ENCODE peak calls at places on chromosomes 7 and 10, in nine cellular contexts. S is A549; M is naive thymus-derived CD4-positive, alpha-beta T cell; J is GM23248; L is BE2C; H is PC-9; B is body of pancreas; T is neural progenitor cell; E is hepatocyte. P is an unnamed sample. For H3K4me1, the result is how much of the 10 kb centered on the place peaks cover.

GRCh38 chr7:157404845-157405481 is 68.2 kb downstream of the DNAJB6 start:
- DNase-seq in E (peak), T (no peak), B (no peak), L (peak), H (peak), J (peak), M (no peak), S (peak), P (no peak)

GRCh38 chr10:121324678-121325213 is 273.5 kb downstream of the FGFR2 start:
- DNase-seq in T (no peak), E (peak), H (no peak), S (peak), L (no peak), J (no peak), B (no peak), M (no peak), P (no peak)

GRCh38 chr10:95236068-95236903 is 42.2 kb downstream of the ACSM6 start:
- DNase-seq in E (no peak), S (no peak), B (no peak), M (no peak), H (peak), J (peak), T (no peak), L (no peak), P (no peak)

GRCh38 chr10:11403116-11403515 is 208.3 kb downstream of the USP6NL start:
- DNase-seq in B (no peak), H (no peak), E (no peak), M (peak), L (no peak), T (no peak), J (no peak), S (no peak), P (no peak)

GRCh38 chr10:78437407-78437768 is 403.7 kb downstream of the RPS24 start:
- DNase-seq in B (no peak), J (no peak), L (no peak), H (no peak), T (no peak), M (no peak), S (no peak), E (no peak), P (no peak)

GRCh38 chr10:129604333-129605032 is 137.4 kb downstream of the MGMT start:
- DNase-seq in M (no peak), L (no peak), S (no peak), H (no peak), J (no peak), T (no peak), B (no peak), E (no peak), P (no peak)

GRCh38 chr7:117012284-117013174 is 59.2 kb downstream of the ST7 start:
- DNase-seq in H (no peak), M (peak), B (no peak), T (peak), E (peak), J (peak), L (peak), S (peak), P (no peak)

GRCh38 chr7:130838738-130839137 is 104.7 kb upstream of the KLF14 start:
- DNase-seq in L (no peak), T (no peak), S (peak), M (no peak), J (peak), E (no peak), B (no peak), H (peak), P (no peak)

GRCh38 chr7:26724795-26725194 is 139.6 kb downstream of the SKAP2 start:
- DNase-seq in S (no peak), E (no peak), L (no peak), H (no peak), M (no peak), T (no peak), B (no peak), J (no peak), P (no peak)

GRCh38 chr10:133230387-133231195 is 574 bp downstream of the UTF1 start:
- DNase-seq in M (no peak), B (peak), J (no peak), H (no peak), T (peak), E (peak), S (peak), L (no peak), P (no peak)

GRCh38 chr10:93999401-93999851 is 5.7 kb downstream of the PLCE1 start:
- DNase-seq in J (peak), E (peak), L (peak), T (peak), H (no peak), S (no peak), M (no peak), B (peak), P (peak)

GRCh38 chr7:135980665-135981180 is 3.6 kb upstream of the MTPN start:
- DNase-seq in E (no peak), L (no peak), T (no peak), S (no peak), B (no peak), H (peak), M (peak), J (peak), P (no peak)

GRCh38 chr10:49300140-49300974 is 1.4 kb downstream of the C10orf71 start:
- DNase-seq in M (no peak), T (no peak), H (no peak), B (peak), S (no peak), E (peak), L (no peak), J (no peak), P (no peak)

GRCh38 chr7:2107386-2108085 is 125.2 kb downstream of the MAD1L1 start:
- DNase-seq in E (no peak), B (no peak), J (no peak), H (no peak), T (no peak), M (no peak), S (no peak), L (peak), P (no peak)

GRCh38 chr10:48896756-48897437 is 42.7 kb downstream of the LRRC18 start:
- DNase-seq in T (no peak), L (no peak), H (no peak), E (no peak), M (no peak), J (peak), B (no peak), S (no peak), P (no peak)

GRCh38 chr10:93070378-93071176 is 3.1 kb upstream of the CYP26A1 start:
- DNase-seq in S (no peak), B (no peak), L (no peak), M (no peak), T (no peak), J (no peak), E (no peak), H (no peak), P (no peak)

GRCh38 chr10:78729366-78729765 is 339.4 kb upstream of the ZMIZ1 start:
- DNase-seq in H (no peak), S (no peak), E (no peak), M (no peak), J (no peak), T (no peak), L (no peak), B (no peak), P (no peak)

GRCh38 chr7:131159961-131160361 is 167.7 kb upstream of the MKLN1 start:
- DNase-seq in S (no peak), J (peak), B (no peak), E (no peak), T (no peak), L (no peak), H (no peak), M (no peak), P (no peak)

GRCh38 chr7:2876031-2876862 is 32.1 kb upstream of the GNA12 start:
- DNase-seq in H (no peak), J (peak), B (no peak), L (no peak), S (peak), M (no peak), E (no peak), T (no peak), P (no peak)

GRCh38 chr10:44809652-44810051 is 101.5 kb upstream of the TMEM72 start:
- DNase-seq in S (no peak), M (no peak), T (peak), H (no peak), E (no peak), B (no peak), L (no peak), J (peak), P (no peak)

GRCh38 chr7:95318501-95318900 is 5.8 kb downstream of the PON1 start:
- DNase-seq in L (no peak), S (no peak), J (no peak), B (no peak), E (no peak), M (no peak), H (no peak), T (no peak), P (no peak)

GRCh38 chr10:45373783-45374450 is at the start of gene ALOX5:
- DNase-seq in B (peak), E (peak), H (peak), S (no peak), M (peak), J (peak), L (peak), T (peak), P (no peak)

GRCh38 chr10:69801434-69802315 is at the start of gene COL13A1:
- DNase-seq in B (peak), H (peak), M (no peak), T (peak), S (peak), E (peak), L (peak), J (peak), P (no peak)

GRCh38 chr7:19561121-19561805 is 147.6 kb downstream of the POLR1F start:
- DNase-seq in L (no peak), S (no peak), B (no peak), T (no peak), M (no peak), J (peak), E (no peak), H (no peak), P (no peak)

GRCh38 chr7:18361756-18362155 is 133.8 kb upstream of the HDAC9 start:
- DNase-seq in L (no peak), E (peak), B (peak), T (peak), S (peak), J (peak), H (no peak), M (no peak), P (no peak)

GRCh38 chr7:49294611-49295010 is 370.3 kb downstream of the CDC14C start:
- DNase-seq in E (no peak), T (no peak), B (no peak), H (no peak), J (peak), S (no peak), L (no peak), M (no peak), P (no peak)

GRCh38 chr10:114957122-114957521 is 19.1 kb downstream of the TRUB1 start:
- DNase-seq in J (no peak), B (no peak), M (no peak), S (no peak), L (no peak), T (no peak), H (no peak), E (no peak), P (no peak)

GRCh38 chr7:96084880-96085551 is 236.9 kb downstream of the SLC25A13 start:
- DNase-seq in E (no peak), J (peak), S (peak), L (no peak), T (no peak), H (peak), M (no peak), B (no peak), P (no peak)

GRCh38 chr7:18976715-18977466 is 140.5 kb downstream of the TWIST1 start:
- DNase-seq in E (no peak), L (no peak), H (no peak), B (no peak), S (no peak), T (no peak), M (no peak), J (peak), P (no peak)

GRCh38 chr10:73991846-73992245 is 6.1 kb upstream of the VCL start:
- DNase-seq in T (no peak), M (peak), S (no peak), H (no peak), B (no peak), L (no peak), E (no peak), J (no peak), P (no peak)

GRCh38 chr10:124516181-124516580 is 54.6 kb downstream of the LHPP start:
- DNase-seq in E (no peak), T (peak), J (no peak), S (no peak), B (no peak), H (no peak), L (no peak), M (no peak), P (no peak)

GRCh38 chr10:34543716-34544115 is 271.4 kb downstream of the PARD3 start:
- DNase-seq in T (no peak), J (no peak), E (no peak), M (no peak), B (no peak), L (no peak), S (no peak), H (no peak), P (no peak)

GRCh38 chr7:27389508-27389907 is 146.9 kb downstream of the EVX1 start:
- DNase-seq in B (no peak), T (no peak), E (no peak), L (no peak), J (peak), H (no peak), S (no peak), M (no peak), P (no peak)

GRCh38 chr10:13105184-13105583 is 5.2 kb downstream of the OPTN start:
- DNase-seq in S (no peak), H (no peak), M (no peak), T (no peak), E (no peak), B (no peak), L (no peak), J (peak), P (no peak)

GRCh38 chr10:121154846-121155245 is 303.7 kb downstream of the WDR11 start:
- DNase-seq in J (no peak), L (no peak), M (no peak), T (no peak), H (no peak), B (peak), S (no peak), E (peak), P (no peak)

GRCh38 chr7:112080441-112080840 is 125.8 kb downstream of the DOCK4 start:
- DNase-seq in E (no peak), M (no peak), J (peak), L (no peak), T (no peak), S (peak), B (no peak), H (peak), P (no peak)

GRCh38 chr10:114271014-114271778 is 32.1 kb downstream of the VWA2 start:
- DNase-seq in S (no peak), T (no peak), H (no peak), E (peak), J (peak), L (no peak), M (no peak), B (peak), P (no peak)

GRCh38 chr10:6185039-6185716 is 17.6 kb upstream of the PFKFB3 start:
- DNase-seq in J (no peak), T (peak), S (no peak), L (no peak), B (no peak), H (no peak), E (no peak), M (no peak), P (no peak)

GRCh38 chr10:103854265-103854686 is 1.1 kb downstream of the SH3PXD2A start:
- DNase-seq in S (peak), T (peak), H (no peak), J (no peak), M (no peak), L (no peak), E (peak), B (no peak), P (no peak)
- H3K4me1 ChIP-seq in S (under half), T (under half), H (under half), J (half or more), M (under half), L (under half), E (under half), B (half or more), P (under half)

DNA sequence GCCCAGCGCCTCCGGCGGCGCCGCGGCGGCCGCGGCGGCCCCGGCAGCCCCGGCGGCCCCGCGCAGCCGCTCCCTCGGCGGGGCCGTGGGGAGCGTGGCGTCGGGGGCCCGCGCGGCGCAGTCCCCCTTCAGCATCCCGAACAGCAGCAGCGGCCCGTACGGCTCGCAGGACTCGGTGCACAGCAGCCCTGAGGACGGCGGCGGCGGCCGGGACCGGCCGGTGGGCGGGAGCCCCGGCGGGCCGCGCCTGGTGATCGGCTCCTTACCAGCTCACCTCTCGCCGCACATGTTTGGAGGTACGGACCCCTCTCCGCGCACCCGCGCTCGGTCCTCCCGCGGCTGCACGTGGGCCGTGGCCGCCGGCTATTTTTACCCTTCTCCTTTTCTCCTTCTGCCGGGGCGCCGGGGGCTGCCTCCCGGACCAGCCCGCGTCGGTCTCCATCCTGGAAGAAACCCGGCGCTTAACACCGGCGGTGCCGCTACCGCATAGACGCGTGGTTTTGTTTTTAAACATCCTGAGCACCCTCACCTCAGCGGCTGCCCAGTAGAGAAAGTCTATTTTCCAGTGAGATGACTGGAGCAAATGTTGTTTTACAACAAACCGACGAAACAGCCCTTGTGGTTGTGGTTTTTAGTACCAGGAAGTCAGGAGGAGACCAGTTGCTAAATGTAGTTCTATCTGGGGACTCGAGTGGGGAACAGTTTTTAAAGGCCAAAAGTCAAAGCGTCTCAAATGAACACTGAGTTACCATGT is 1.3 kb downstream of the ZNRF2 start:
- DNase-seq in M (peak), S (peak), H (peak), T (peak), B (peak), E (peak), L (peak), J (peak), P (peak)
- H3K4me1 ChIP-seq in M (under half), S (under half), H (under half), T (under half), B (under half), E (under half), L (under half), J (under half), P (under half)

GRCh38 chr10:3401491-3401938 is 228.9 kb upstream of the PITRM1 start:
- DNase-seq in S (no peak), L (no peak), J (peak), M (no peak), T (no peak), B (no peak), E (no peak), H (no peak), P (no peak)
- H3K4me1 ChIP-seq in S (under half), L (under half), J (under half), M (under half), T (under half), B (under half), E (under half), H (under half), P (under half)

GRCh38 chr7:104940023-104940710 is 73.8 kb upstream of the KMT2E start:
- DNase-seq in B (no peak), L (no peak), S (no peak), T (no peak), E (no peak), H (no peak), J (no peak), M (no peak), P (no peak)
- H3K4me1 ChIP-seq in B (under half), L (under half), S (under half), T (under half), E (under half), H (under half), J (under half), M (under half), P (under half)

GRCh38 chr10:80371462-80371861 is 14.9 kb downstream of the DYDC2 start:
- DNase-seq in T (no peak), L (no peak), E (no peak), J (no peak), M (no peak), B (no peak), H (no peak), S (no peak), P (no peak)

GRCh38 chr10:80359644-80360043 is 3.1 kb downstream of the DYDC2 start:
- DNase-seq in L (no peak), T (no peak), B (no peak), S (no peak), E (no peak), M (no peak), H (no peak), J (no peak), P (no peak)

DNA sequence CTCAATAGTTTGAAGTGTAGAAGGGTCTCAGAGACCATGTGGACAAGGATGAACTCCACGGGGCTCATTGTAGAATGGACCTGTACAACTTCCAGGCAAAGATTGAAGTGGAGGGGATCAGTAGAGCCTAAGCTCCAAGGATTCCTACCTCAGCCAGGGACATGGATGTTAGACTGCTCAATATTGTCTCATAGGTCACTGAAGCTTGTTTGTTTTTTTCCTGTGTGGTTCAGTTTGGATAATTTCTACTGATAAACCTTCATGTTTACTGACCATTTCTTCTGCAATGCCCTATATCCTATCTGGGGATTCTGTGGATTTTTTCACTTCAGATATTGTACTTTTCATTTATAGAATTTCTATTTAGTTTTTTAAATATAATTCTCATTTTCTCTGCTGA is 8.9 kb downstream of the DYDC2 start:
- DNase-seq in T (no peak), S (no peak), H (no peak), L (no peak), M (no peak), E (no peak), B (no peak), J (no peak), P (no peak)
- H3K4me1 ChIP-seq in T (under half), S (under half), H (under half), L (under half), M (under half), E (under half), B (under half), J (under half), P (under half)

DNA sequence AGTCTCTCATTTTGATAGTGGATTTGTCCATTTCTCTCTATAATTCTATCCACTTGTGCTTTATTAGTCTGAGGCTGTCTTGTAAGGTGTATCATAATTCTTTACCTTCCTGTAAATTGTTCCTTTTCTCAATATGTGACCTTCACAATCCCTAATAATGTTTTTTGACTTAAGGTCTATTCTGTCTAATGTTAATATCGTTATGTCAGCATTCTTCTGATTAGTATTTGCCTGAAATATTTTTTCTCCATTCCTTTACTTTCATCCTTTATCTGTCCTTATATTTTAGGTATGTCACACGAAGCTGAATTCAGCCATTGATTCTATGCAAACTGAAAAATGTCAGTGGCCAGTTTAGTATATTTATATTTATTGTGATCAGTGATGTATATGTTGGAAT is 99.8 kb downstream of the HBP1 start:
- DNase-seq in M (no peak), E (no peak), L (no peak), S (no peak), J (no peak), T (no peak), H (no peak), B (no peak), P (no peak)
- H3K4me1 ChIP-seq in M (under half), E (under half), L (under half), S (under half), J (under half), T (under half), H (under half), B (under half), P (under half)

GRCh38 chr10:1809139-1809755 is 71.9 kb upstream of the ADARB2 start:
- DNase-seq in L (no peak), J (no peak), M (no peak), T (no peak), S (no peak), E (no peak), B (no peak), H (no peak), P (no peak)
- H3K4me1 ChIP-seq in L (under half), J (under half), M (under half), T (under half), S (under half), E (under half), B (under half), H (under half), P (under half)

P was measured in ascending aorta.